ENCODE peak calls at places on chromosomes 3 and 15, in five cellular contexts. N is H9, F is mesenchymal stem cell, D is H1, K is neuronal stem cell. M is an unnamed sample.

GRCh38 chr15:92158426-92158825 is 235.3 kb upstream of the ST8SIA2 start:
- DNase-seq in N (peak), F (no peak), D (peak), K (no peak), M (peak)

GRCh38 chr15:50066202-50066601 is 52.8 kb downstream of the ATP8B4 start:
- DNase-seq in N (no peak), F (peak), D (no peak), K (no peak), M (peak)

GRCh38 chr3:66378256-66378655 is 122.6 kb downstream of the LRIG1 start:
- DNase-seq in N (peak), F (no peak), D (no peak), K (peak), M (peak)

GRCh38 chr3:62562017-62562416 is 188.7 kb upstream of the FEZF2 start:
- DNase-seq in N (no peak), F (peak), D (no peak), K (no peak), M (peak)

GRCh38 chr15:101003076-101003475 is 83.9 kb downstream of the LRRK1 start:
- DNase-seq in N (no peak), F (no peak), D (no peak), K (no peak), M (no peak)

GRCh38 chr3:15206662-15207576 is 873 bp downstream of the CAPN7 start:
- DNase-seq in N (peak), F (peak), D (no peak), K (peak), M (peak)

GRCh38 chr3:82942041-82942440 is 1180.6 kb upstream of the GBE1 start:
- DNase-seq in N (no peak), F (no peak), D (no peak), K (no peak), M (no peak)

GRCh38 chr3:158260392-158260791 is 150.5 kb downstream of the RSRC1 start:
- DNase-seq in N (no peak), F (no peak), D (no peak), K (no peak), M (no peak)

GRCh38 chr3:46297658-46298423 is 55.6 kb downstream of the CCR3 start:
- DNase-seq in N (no peak), F (no peak), D (no peak), K (no peak), M (no peak)

GRCh38 chr3:175266993-175267960 is 408.1 kb downstream of the NAALADL2 start:
- DNase-seq in N (no peak), F (peak), D (no peak), K (no peak), M (peak)

GRCh38 chr3:76679510-76679909 is 360.4 kb upstream of the ROBO2 start:
- DNase-seq in N (no peak), F (no peak), D (no peak), K (no peak), M (no peak)

GRCh38 chr15:22887157-22887951 is 48.9 kb downstream of the NIPA2 start:
- DNase-seq in N (no peak), F (peak), D (no peak), K (no peak), M (peak)

GRCh38 chr15:44882499-44882968 is 74.0 kb upstream of the TERB2 start:
- DNase-seq in N (no peak), F (no peak), D (no peak), K (no peak), M (no peak)

GRCh38 chr15:44879066-44879465 is 77.4 kb upstream of the TERB2 start:
- DNase-seq in N (no peak), F (no peak), D (no peak), K (no peak), M (no peak)

DNA sequence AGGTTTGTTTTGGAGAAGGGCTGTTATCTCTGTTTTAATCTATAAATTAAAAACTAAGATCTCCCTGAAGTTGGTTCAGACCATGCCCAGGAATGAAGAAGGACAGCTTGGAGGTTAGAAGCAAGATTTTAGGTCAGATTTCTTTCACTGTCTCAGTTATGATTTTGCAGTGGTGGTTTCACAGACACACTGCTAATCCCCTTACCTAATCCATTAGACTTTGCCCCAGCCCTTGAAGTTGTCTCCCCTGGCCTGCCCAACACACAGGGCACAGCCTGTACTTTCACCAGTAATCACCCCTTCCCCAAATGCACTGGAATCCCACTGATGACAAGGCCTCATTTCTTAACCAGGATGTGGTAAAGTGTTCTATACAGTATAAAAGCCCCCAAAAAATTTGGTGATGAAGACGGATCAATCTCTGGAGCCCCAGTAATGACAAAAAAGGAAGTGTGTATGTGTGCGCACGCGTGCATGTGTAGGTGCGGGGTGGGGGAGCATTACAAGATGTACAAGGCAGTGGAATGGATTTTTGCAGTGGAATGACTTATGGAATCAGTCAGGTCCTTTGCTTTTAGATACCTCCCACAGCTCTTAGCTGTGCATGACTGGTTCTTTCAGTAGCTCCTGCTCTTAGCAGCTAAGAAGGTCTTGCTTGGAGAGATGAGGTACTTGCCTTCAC is 73.1 kb upstream of the TERB2 start:
- DNase-seq in N (no peak), F (no peak), D (no peak), K (no peak), M (no peak)
- H3K14ac ChIP-seq in N (no peak), F (no peak), D (no peak), K (peak), M (no peak)

DNA sequence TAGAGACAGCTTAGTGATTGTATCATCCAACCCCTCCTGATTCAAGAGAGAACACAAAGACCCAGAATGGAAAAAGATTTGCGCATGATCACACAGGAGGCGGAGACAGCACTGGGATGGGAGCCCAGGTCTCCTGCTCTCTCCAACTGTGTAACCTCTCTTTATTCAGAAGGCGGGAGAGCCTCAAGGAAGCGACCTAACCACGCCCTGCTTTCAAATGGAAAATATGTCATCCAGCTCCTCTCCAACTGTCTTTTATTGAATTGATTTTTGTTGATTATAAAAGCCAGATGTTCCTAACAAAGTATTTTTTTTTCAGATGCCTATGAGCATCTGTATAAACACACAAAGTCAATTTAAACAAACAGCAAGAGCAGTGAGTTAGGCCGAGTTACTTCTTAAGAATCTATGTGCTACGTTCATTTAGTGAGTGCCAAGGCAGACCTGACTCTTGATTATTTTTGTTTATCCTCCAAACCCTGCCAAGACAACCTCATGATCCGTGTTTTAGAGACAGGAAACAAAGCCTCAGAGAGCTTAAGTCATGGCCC is 74.5 kb downstream of the BFSP2 start:
- DNase-seq in N (no peak), F (peak), D (no peak), K (no peak), M (peak)
- H2BK120ac ChIP-seq in N (no peak), F (no peak), D (no peak), K (no peak), M (peak)

GRCh38 chr3:170689218-170689874 is 103.5 kb upstream of the SLC7A14 start:
- DNase-seq in N (peak), F (peak), D (peak), K (no peak), M (peak)
- H3K14ac ChIP-seq in N (no peak), F (no peak), D (no peak), K (no peak), M (peak)

DNA sequence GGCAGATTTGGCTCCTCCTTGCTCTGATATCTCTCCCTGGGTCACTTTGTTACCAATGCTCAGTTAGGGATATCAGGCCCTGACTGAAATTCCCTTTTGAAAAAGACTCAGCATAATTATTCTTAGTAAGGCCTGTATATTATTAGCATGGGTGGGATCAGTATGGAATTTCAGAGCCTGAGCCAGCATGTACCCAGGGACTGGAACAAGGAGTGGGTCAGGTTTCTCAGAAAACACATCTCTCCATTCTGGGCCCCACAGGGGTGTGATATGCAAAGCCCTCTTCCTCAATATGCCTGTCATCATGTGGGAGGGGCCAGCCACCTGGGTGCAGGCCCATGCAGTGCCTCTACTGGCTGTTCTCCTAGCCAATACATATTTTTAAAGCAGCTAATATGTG is 423.2 kb downstream of the EPHB1 start:
- DNase-seq in N (no peak), F (no peak), D (no peak), K (no peak), M (no peak)
- H2BK120ac ChIP-seq in N (no peak), F (no peak), D (no peak), K (no peak), M (no peak)

GRCh38 chr3:141401095-141401494 is 32.8 kb downstream of the ZBTB38 start:
- DNase-seq in N (no peak), F (no peak), D (no peak), K (no peak), M (no peak)

GRCh38 chr3:141403576-141403975 is 35.3 kb downstream of the ZBTB38 start:
- DNase-seq in N (no peak), F (no peak), D (no peak), K (no peak), M (no peak)

GRCh38 chr3:141401584-141402475 is 33.5 kb downstream of the ZBTB38 start:
- DNase-seq in N (peak), F (peak), D (peak), K (no peak), M (no peak)

GRCh38 chr3:141399979-141400971 is 32.0 kb downstream of the ZBTB38 start:
- DNase-seq in N (no peak), F (peak), D (no peak), K (no peak), M (no peak)

GRCh38 chr3:141402476-141403171 is 34.3 kb downstream of the ZBTB38 start:
- DNase-seq in N (peak), F (peak), D (peak), K (peak), M (peak)
- H3K14ac ChIP-seq in N (peak), F (no peak), D (no peak), K (no peak), M (peak)

M was measured in IMR-90.